ENCODE peak calls at places on chromosomes 4 and X, in eight cellular contexts. D is aorta; R is tibial artery; G is CD8-positive, alpha-beta memory T cell; K is HCT116; Y is mucosa of descending colon; V is cardiac muscle cell; B is uterus. S is an unnamed sample. For H3K4me1, the result is how much of the 10 kb centered on the place peaks cover.

GRCh38 chrX:19860571-19860970 is 26.8 kb downstream of the SH3KBP1 start:
- DNase-seq in V (no peak), R (no peak), D (no peak), Y (no peak), G (no peak), B (no peak), K (no peak), S (no peak)

GRCh38 chr4:144574004-144574403 is 72.0 kb upstream of the HHIP start:
- DNase-seq in V (no peak), R (no peak), K (no peak), D (no peak), Y (no peak), G (no peak), B (no peak), S (no peak)

GRCh38 chr4:76990288-76991080 is 40.9 kb downstream of the SEPTIN11 start:
- DNase-seq in R (no peak), K (no peak), B (no peak), D (no peak), Y (no peak), G (no peak), V (peak), S (no peak)

GRCh38 chr4:1137850-1138249 is 24.5 kb upstream of the RNF212 start:
- DNase-seq in K (no peak), R (no peak), B (no peak), G (no peak), D (no peak), V (peak), Y (no peak), S (no peak)

GRCh38 chrX:14010566-14010965 is 19.1 kb downstream of the GEMIN8 start:
- DNase-seq in K (no peak), Y (no peak), R (no peak), B (no peak), V (no peak), G (no peak), D (no peak), S (no peak)

GRCh38 chr4:177384856-177385396 is 57.3 kb downstream of the AGA start:
- DNase-seq in G (no peak), K (no peak), Y (no peak), B (no peak), R (no peak), V (no peak), D (no peak), S (no peak)

GRCh38 chr4:47287735-47288134 is 175.8 kb downstream of the COMMD8 start:
- DNase-seq in K (no peak), D (no peak), V (peak), Y (no peak), B (no peak), G (no peak), R (no peak), S (no peak)

GRCh38 chrX:23797371-23798128 is 14.6 kb downstream of the SAT1 start:
- DNase-seq in V (no peak), K (no peak), G (no peak), B (no peak), D (no peak), Y (no peak), R (no peak), S (no peak)

GRCh38 chr4:127686656-127687055 is 43.5 kb upstream of the SLC25A31 start:
- DNase-seq in G (no peak), D (no peak), R (no peak), K (peak), B (no peak), V (peak), Y (no peak), S (no peak)

GRCh38 chr4:139735381-139736256 is 70.0 kb downstream of the MGST2 start:
- DNase-seq in D (peak), K (no peak), R (peak), B (peak), G (no peak), V (peak), Y (peak), S (no peak)

GRCh38 chr4:20086768-20087167 is 164.9 kb upstream of the SLIT2 start:
- DNase-seq in R (no peak), B (no peak), V (no peak), G (no peak), Y (no peak), K (no peak), D (no peak), S (no peak)

GRCh38 chr4:95593992-95594391 is 45.2 kb upstream of the UNC5C start:
- DNase-seq in G (no peak), K (no peak), D (no peak), V (no peak), Y (no peak), B (no peak), R (no peak), S (no peak)

GRCh38 chrX:151763711-151764110 is 29.2 kb downstream of the CNGA2 start:
- DNase-seq in R (no peak), D (no peak), G (no peak), B (no peak), K (no peak), Y (no peak), V (no peak), S (no peak)

GRCh38 chr4:122100508-122100907 is 51.6 kb upstream of the BLTP1 start:
- DNase-seq in Y (no peak), B (no peak), D (no peak), R (no peak), G (no peak), V (no peak), K (no peak), S (no peak)

GRCh38 chrX:71941771-71942170 is 31.1 kb downstream of the NHSL2 start:
- DNase-seq in V (peak), Y (peak), K (no peak), D (peak), R (peak), G (no peak), B (peak), S (peak)

GRCh38 chrX:37302569-37302968 is 46.6 kb upstream of the PRRG1 start:
- DNase-seq in B (no peak), R (peak), D (no peak), V (peak), G (no peak), Y (peak), K (peak), S (peak)

GRCh38 chrX:132493095-132493494 is 4.3 kb upstream of the MBNL3 start:
- DNase-seq in Y (no peak), K (no peak), D (no peak), G (no peak), R (no peak), B (no peak), V (no peak), S (no peak)

GRCh38 chr4:30402276-30402675 is 317.9 kb upstream of the PCDH7 start:
- DNase-seq in Y (no peak), K (no peak), B (no peak), V (peak), R (no peak), D (no peak), G (no peak), S (no peak)

GRCh38 chr4:8045909-8046308 is 106.2 kb upstream of the AFAP1 start:
- DNase-seq in K (no peak), R (no peak), G (no peak), Y (no peak), B (no peak), V (no peak), D (no peak), S (no peak)

GRCh38 chrX:31070057-31070468 is 1.8 kb downstream of the FTHL17 start:
- DNase-seq in V (no peak), R (no peak), G (no peak), Y (no peak), D (no peak), B (no peak), K (no peak), S (no peak)

GRCh38 chr4:123488916-123489315 is 92.3 kb downstream of the SPRY1 start:
- DNase-seq in B (no peak), V (peak), R (no peak), K (peak), G (no peak), Y (no peak), D (no peak), S (no peak)

GRCh38 chr4:84878541-84878940 is 87.9 kb downstream of the WDFY3 start:
- DNase-seq in Y (no peak), K (no peak), R (no peak), V (no peak), D (no peak), G (no peak), B (no peak), S (no peak)

GRCh38 chr4:35639929-35640328 is 604.4 kb downstream of the ARAP2 start:
- DNase-seq in G (no peak), B (no peak), K (no peak), Y (no peak), R (no peak), V (no peak), D (no peak), S (no peak)

GRCh38 chr4:123821861-123822260 is 425.3 kb downstream of the SPRY1 start:
- DNase-seq in D (no peak), Y (no peak), K (no peak), R (no peak), V (peak), B (no peak), G (no peak), S (no peak)

GRCh38 chr4:151653548-151653918 is 107.3 kb downstream of the GATB start:
- DNase-seq in D (no peak), K (no peak), G (no peak), R (no peak), V (no peak), B (no peak), Y (no peak), S (no peak)

GRCh38 chrX:34915463-34916225 is 27.0 kb upstream of the FAM47B start:
- DNase-seq in K (no peak), G (no peak), Y (no peak), V (no peak), R (no peak), B (no peak), D (no peak), S (no peak)

GRCh38 chr4:165965503-165965902 is 92.5 kb downstream of the TLL1 start:
- DNase-seq in V (no peak), Y (no peak), B (no peak), R (no peak), D (no peak), K (no peak), G (no peak), S (no peak)

DNA sequence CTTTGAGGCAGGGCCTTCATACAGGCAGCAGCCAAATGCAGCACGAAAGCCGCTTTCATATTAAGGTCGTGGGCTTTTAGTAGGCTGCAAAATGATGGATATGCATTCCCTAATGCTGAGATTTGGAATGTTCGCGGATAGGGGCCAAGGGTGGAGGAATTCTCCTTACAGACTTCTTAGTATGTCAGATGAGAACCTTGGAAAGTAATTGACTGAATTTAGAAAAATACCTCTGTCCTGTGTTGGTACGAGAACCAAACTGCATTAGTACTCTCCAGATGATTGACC is 1.1 kb downstream of the SEC24B start:
- DNase-seq in R (no peak), K (no peak), V (peak), G (no peak), D (no peak), B (no peak), Y (no peak), S (no peak)
- H3K4me1 ChIP-seq in R (under half), K (under half), V (under half), G (half or more), D (under half), B (under half), Y (under half), S (half or more)

DNA sequence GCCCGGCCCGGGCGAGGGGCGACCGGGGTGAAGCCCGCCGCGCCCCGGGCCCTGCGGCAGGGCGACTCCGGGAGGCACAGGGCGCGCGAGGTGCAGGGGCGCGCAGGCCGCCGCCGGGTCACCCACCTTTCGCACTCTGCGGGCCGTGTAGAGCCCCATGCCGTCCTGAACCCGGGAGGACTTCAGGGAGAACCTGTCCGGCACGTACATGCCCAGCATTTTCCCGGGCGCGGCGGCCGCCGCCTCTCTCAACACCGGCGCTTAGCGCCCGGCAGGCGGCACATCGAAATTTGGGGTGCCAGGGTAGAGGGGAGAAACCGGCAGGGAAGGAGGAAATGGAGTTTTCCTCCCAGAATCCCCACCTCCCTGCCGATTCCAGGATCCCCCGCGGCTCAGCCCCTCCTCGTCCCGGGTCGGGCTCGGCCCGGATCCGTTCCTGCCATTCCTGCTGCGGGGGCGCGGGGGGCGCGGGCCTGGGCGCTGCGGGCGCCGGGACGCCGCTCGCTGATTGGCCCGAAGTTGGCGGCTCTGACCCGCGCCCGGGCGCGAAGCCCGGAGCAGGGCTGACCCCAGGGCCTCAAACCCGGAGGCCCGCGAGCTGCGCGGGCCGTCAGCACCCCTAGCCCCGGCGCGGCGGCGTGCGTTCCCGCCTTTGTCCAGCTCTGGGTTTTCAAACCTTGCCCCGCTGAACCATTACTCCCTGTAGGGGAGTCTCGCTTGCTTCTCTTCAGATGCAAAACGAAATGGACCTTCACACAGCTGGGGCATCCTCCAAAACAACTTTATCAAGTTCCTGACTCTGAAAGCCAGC is at the start of gene PRDM5:
- DNase-seq in G (peak), V (peak), Y (peak), B (peak), K (no peak), R (peak), D (peak), S (peak)
- H3K4me3 ChIP-seq in G (peak), V (peak), Y (peak), B (peak), K (peak), R (peak), D (peak), S (peak)

DNA sequence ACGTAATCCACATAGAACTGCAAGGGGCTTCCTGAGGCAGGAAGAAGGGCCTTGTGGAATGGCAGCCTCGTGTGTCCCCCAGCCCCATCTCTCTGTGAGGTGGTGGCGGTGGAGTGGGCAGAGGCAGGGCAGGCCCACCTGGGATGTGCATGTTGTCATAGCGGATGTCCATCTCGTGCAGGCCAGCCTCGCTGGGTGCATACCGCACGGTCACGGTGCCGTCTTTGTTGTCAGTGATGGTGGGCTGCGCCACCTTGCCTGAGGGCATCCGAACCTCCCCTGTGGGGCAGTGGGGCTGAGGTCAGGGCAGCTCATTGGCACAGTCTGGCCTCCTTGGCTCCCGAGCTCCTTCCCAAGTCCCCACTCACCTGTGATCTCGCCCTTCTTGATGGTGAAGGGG is 20.4 kb downstream of the FLNA start:
- DNase-seq in D (no peak), K (no peak), G (no peak), B (no peak), V (no peak), R (no peak), Y (no peak), S (no peak)
- H3K4me1 ChIP-seq in D (under half), K (under half), G (half or more), B (under half), V (under half), R (under half), Y (under half), S (under half)

DNA sequence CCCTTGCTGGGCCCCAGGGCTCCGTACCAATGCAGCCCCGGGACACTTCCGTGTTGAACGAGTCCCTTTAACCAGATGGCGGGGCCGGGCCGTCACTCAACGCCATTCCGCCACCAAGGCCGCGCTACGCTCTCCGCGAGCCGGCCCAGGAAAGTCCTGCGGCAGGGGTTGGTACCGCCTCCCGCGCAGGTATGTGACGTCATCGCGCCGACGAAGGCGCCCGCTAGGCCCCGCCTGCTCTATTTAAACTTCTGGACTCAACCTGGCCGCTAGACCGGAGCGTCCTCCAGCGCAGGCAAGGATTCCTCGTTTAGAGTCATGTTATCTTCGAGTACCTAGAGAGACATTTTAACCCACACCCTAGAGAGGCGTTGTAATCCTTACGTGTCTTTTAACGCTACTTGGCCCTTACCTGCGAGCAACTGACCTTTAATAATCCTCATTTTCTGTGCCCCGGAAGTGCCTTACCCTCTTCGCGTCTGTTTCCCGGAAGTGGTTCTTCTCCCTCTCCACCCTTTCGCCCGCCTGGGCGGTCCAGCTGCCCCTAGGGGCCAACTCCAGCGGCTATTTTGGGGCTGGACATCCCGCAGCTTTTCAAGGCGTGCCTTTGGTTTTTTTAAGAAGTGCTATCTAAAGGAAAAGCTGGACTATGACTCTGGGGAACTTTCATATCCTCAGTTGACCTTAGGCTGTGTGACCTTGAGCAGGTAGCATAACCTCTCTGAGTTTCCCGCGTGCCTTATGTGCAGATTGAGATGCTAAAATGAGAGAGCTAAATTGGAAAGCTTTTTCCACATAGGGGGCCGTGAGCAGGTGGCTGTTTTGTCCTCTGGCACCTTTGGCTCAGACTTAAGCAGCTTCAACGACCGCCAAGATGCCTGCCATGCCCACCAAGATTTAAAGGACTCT is at the start of gene PNPLA4:
- DNase-seq in K (peak), Y (peak), G (peak), D (peak), B (peak), V (peak), R (peak), S (peak)
- H3K4me3 ChIP-seq in K (peak), Y (peak), G (peak), D (peak), B (peak), V (peak), R (peak), S (peak)

S was measured in heart right ventricle.